ENCODE peak calls at places on chromosomes 5 and 9, in nine cellular contexts. Q is RWPE2, N is foreskin fibroblast, U is stomach, I is psoas muscle, S is PC-3, J is SJSA1, G is neural progenitor cell, V is heart left ventricle. R is an unnamed sample.

GRCh38 chr5:173767580-173768266 is 120.4 kb upstream of the CPEB4 start:
- DNase-seq in S (peak), V (peak), U (peak), G (no peak), J (no peak), I (peak), Q (no peak), N (no peak), R (no peak)

GRCh38 chr5:58358436-58358835 is 101.5 kb downstream of the PLK2 start:
- DNase-seq in I (no peak), G (no peak), Q (no peak), U (no peak), N (no peak), J (no peak), V (no peak), S (no peak), R (no peak)

GRCh38 chr9:12538842-12539584 is 154.2 kb upstream of the TYRP1 start:
- DNase-seq in V (no peak), J (no peak), I (no peak), S (no peak), U (no peak), N (no peak), G (no peak), Q (no peak), R (no peak)

GRCh38 chr5:75053286-75054109 is 1.1 kb upstream of the GCNT4 start:
- DNase-seq in Q (peak), G (peak), I (peak), S (peak), J (peak), V (peak), U (peak), N (peak), R (peak)

GRCh38 chr9:127545196-127546124 is 66.6 kb upstream of the STXBP1 start:
- DNase-seq in G (peak), I (peak), J (peak), S (peak), Q (peak), U (peak), N (no peak), V (no peak), R (no peak)

GRCh38 chr9:89309608-89310485 is 1.1 kb upstream of the CKS2 start:
- DNase-seq in S (no peak), G (peak), I (no peak), V (no peak), N (no peak), U (no peak), Q (no peak), J (no peak), R (no peak)

GRCh38 chr9:118088075-118088474 is 383.9 kb downstream of the TLR4 start:
- DNase-seq in U (no peak), V (no peak), I (no peak), J (no peak), G (no peak), N (no peak), S (no peak), Q (no peak), R (no peak)

GRCh38 chr9:136532799-136533774 is 12.8 kb downstream of the NOTCH1 start:
- DNase-seq in S (no peak), G (no peak), N (no peak), I (no peak), J (no peak), V (no peak), Q (no peak), U (no peak), R (no peak)

GRCh38 chr5:146624179-146624578 is 108.2 kb upstream of the GPR151 start:
- DNase-seq in J (no peak), N (no peak), G (peak), S (peak), Q (no peak), I (no peak), V (no peak), U (no peak), R (no peak)

GRCh38 chr5:171168177-171168576 is 140.9 kb upstream of the TLX3 start:
- DNase-seq in S (no peak), J (no peak), Q (no peak), G (no peak), I (no peak), N (no peak), V (no peak), U (no peak), R (no peak)

GRCh38 chr5:167565555-167565954 is 725.9 kb upstream of the WWC1 start:
- DNase-seq in S (peak), N (no peak), I (no peak), U (no peak), J (no peak), V (no peak), G (peak), Q (no peak), R (no peak)

GRCh38 chr9:4861736-4862451 is 69.2 kb downstream of the RCL1 start:
- DNase-seq in U (no peak), V (no peak), S (peak), N (no peak), Q (no peak), I (no peak), G (no peak), J (no peak), R (no peak)

GRCh38 chr5:131495536-131496399 is 139.3 kb downstream of the RAPGEF6 start:
- DNase-seq in I (no peak), G (no peak), U (no peak), J (no peak), V (no peak), N (no peak), S (no peak), Q (no peak), R (no peak)

GRCh38 chr9:71814805-71815204 is 46.5 kb upstream of the CEMIP2 start:
- DNase-seq in G (no peak), Q (no peak), N (no peak), U (no peak), I (no peak), S (no peak), J (no peak), V (no peak), R (no peak)

GRCh38 chr9:8070779-8071444 is 271.3 kb upstream of the DMAC1 start:
- DNase-seq in I (peak), J (no peak), S (no peak), N (no peak), V (no peak), G (peak), Q (no peak), U (no peak), R (no peak)

GRCh38 chr5:14551211-14551610 is 30.4 kb upstream of the OTULINL start:
- DNase-seq in I (no peak), S (peak), V (no peak), Q (no peak), N (no peak), J (no peak), G (no peak), U (no peak), R (no peak)

GRCh38 chr9:17635115-17635890 is 56.4 kb downstream of the SH3GL2 start:
- DNase-seq in N (no peak), G (no peak), Q (no peak), J (no peak), V (no peak), U (no peak), S (peak), I (no peak), R (no peak)

GRCh38 chr9:135345775-135346433 is 133.7 kb upstream of the PPP1R26 start:
- DNase-seq in G (no peak), I (no peak), S (no peak), Q (peak), U (no peak), J (no peak), V (no peak), N (no peak), R (no peak)

GRCh38 chr9:136902259-136902821 is 16.0 kb downstream of the TRAF2 start:
- DNase-seq in U (peak), V (peak), I (peak), J (peak), S (peak), G (no peak), Q (peak), N (no peak), R (peak)

GRCh38 chr5:43729846-43730478 is 127.0 kb downstream of the NNT start:
- DNase-seq in N (peak), Q (no peak), I (no peak), J (no peak), G (no peak), V (no peak), U (no peak), S (peak), R (no peak)

GRCh38 chr9:132356276-132356924 is 1.6 kb upstream of the SETX start:
- DNase-seq in U (no peak), J (no peak), I (no peak), V (no peak), G (no peak), N (no peak), Q (no peak), S (no peak), R (no peak)

GRCh38 chr5:54159153-54159836 is 151.1 kb downstream of the ARL15 start:
- DNase-seq in G (peak), N (no peak), Q (no peak), I (no peak), V (no peak), J (no peak), U (no peak), S (no peak), R (no peak)

GRCh38 chr9:71854811-71855210 is 56.2 kb downstream of the ABHD17B start:
- DNase-seq in I (no peak), G (no peak), U (no peak), Q (no peak), S (no peak), J (no peak), V (no peak), N (no peak), R (no peak)

GRCh38 chr9:131815971-131816873 is 76.3 kb upstream of the RAPGEF1 start:
- DNase-seq in S (peak), U (no peak), J (no peak), N (no peak), Q (no peak), V (no peak), I (no peak), G (no peak), R (no peak)

GRCh38 chr9:84139296-84140100 is 158.9 kb downstream of the RMI1 start:
- DNase-seq in J (peak), G (no peak), N (no peak), V (peak), I (no peak), Q (no peak), U (peak), S (peak), R (no peak)

GRCh38 chr9:113215142-113215541 is 5.9 kb downstream of the FKBP15 start:
- DNase-seq in S (peak), J (no peak), V (no peak), N (no peak), U (no peak), G (no peak), I (no peak), Q (no peak), R (no peak)

GRCh38 chr9:117704024-117704575 is at the start of gene TLR4:
- DNase-seq in U (peak), I (peak), V (peak), G (peak), Q (peak), N (peak), J (peak), S (peak), R (peak)

GRCh38 chr9:98971168-98971914 is 27.6 kb downstream of the COL15A1 start:
- DNase-seq in U (no peak), S (peak), Q (no peak), I (no peak), J (peak), V (no peak), N (peak), G (no peak), R (no peak)
- H3K4me3 ChIP-seq in U (no peak), S (no peak), Q (no peak), I (no peak), J (no peak), V (no peak), N (no peak), G (no peak), R (no peak)

DNA sequence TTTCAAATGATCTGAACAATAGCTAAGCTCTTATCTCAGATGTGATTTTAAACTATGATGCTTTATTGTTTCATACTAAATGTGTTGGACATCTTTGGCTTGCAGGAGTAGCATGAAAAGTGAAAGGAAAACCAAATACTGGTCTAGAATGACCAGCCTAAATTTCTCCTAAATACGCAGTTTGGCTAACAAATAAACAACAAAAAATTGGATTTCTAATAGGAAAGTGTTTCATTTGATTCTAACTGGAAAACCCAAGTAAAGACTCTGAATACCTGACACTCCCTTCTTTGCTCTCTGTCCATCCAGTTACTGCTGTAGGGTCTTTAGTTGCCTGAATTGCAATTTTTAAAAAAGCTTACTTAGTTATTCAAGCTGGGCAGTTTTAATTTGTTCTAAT is 111.7 kb upstream of the ACOT12 start:
- DNase-seq in V (no peak), G (no peak), Q (no peak), U (no peak), N (no peak), S (no peak), I (no peak), J (no peak), R (no peak)
- H3K4me3 ChIP-seq in V (peak), G (no peak), Q (no peak), U (no peak), N (no peak), S (no peak), I (peak), J (no peak), R (peak)

GRCh38 chr5:109998208-109998607 is 308.5 kb downstream of the MAN2A1 start:
- DNase-seq in G (no peak), Q (no peak), S (no peak), V (no peak), I (no peak), J (no peak), U (no peak), N (no peak), R (no peak)
- H3K4me3 ChIP-seq in G (no peak), Q (no peak), S (no peak), V (no peak), I (no peak), J (no peak), U (no peak), N (no peak), R (no peak)

GRCh38 chr5:57007349-57007748 is 55.4 kb upstream of the MIER3 start:
- DNase-seq in V (no peak), I (no peak), N (no peak), G (no peak), Q (no peak), U (no peak), S (no peak), J (no peak), R (no peak)
- H3K4me3 ChIP-seq in V (no peak), I (no peak), N (no peak), G (no peak), Q (no peak), U (no peak), S (no peak), J (no peak), R (no peak)

DNA sequence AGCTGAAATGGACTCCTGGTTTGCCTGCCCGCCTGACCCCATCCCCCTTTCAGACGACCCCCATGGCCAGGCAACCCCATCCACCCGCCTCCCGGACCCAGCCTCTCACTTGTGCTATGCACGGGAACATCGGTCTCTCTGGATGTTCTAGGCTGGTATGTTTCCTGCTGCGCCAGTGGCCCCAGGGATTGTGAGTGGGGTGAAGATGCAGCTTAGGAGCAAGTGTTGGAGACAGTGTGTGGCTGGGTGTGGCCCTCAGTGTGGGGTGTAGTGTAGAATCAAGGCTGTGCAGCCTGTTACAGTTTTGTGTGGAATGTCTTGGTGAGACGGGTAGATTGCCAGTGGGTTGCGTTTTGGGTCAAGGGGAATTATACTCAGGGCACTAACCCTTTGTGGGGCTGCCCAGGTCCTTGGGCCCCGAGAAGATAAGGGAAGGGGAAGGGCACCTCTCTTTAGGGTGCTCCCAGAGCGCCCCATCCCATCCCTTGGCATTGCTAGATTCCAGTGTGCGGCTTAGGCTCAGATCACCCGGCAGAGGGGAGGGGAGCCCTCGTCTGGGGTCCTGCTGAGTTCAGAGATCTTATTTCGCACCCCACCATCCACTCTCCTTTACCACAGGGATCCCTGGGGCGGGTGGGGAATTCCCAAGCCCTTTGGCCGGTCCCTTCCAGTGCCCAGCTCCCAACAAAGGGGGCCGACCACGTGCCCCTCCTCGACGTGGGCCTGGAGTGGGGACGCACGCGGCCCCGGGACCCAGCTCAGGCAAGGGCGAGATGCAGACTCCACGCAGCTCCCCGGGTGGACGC is 4.6 kb downstream of the IER5L start:
- DNase-seq in U (no peak), I (no peak), J (no peak), N (no peak), Q (no peak), V (no peak), S (no peak), G (peak), R (no peak)
- H3K4me3 ChIP-seq in U (peak), I (peak), J (peak), N (peak), Q (peak), V (peak), S (peak), G (peak), R (no peak)

DNA sequence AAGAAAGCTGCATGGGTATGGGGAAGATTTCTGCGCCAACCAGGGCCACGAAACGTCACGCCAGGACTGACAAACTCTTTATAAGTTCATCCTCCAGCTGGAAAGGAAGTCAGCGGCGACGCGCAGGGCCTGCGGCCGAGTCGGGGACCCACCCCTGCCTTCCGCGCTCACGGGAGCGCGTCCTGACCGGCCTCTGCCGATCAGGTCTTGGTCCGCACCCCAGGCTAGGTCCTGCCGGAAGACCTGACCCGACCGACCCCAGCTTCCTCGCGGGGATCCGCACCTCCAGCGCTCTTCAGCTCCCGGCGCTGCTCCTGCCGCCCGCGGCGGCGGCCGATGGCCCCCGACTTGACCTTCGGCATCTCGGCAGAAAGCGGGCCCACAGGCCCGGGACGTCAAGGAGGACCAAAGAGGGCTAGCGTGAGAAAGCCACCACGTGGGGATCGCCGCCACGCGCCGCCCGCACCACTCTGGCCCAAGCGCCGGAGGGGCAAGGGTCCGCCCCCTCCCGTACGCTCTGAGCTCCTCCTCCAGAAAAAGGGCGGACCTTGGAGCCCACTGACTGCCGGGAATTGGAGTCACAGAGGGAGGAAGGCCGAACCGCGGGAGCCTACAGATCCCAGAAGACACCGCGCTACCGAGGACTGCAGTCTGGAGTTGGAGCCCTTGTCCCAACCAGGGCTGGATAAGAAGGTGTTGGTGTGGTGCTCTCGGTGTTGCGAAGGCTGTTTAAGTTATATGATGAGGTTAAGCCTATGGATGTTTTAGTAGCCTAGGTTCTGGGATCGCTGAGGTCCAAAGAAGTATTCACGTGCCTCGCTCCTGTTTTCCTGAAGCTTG is at the start of gene DIMT1:
- DNase-seq in J (peak), N (peak), V (peak), Q (peak), S (peak), I (peak), U (peak), G (peak), R (peak)
- H3K4me3 ChIP-seq in J (peak), N (peak), V (peak), Q (peak), S (peak), I (peak), U (peak), G (peak), R (peak)

GRCh38 chr5:78781611-78782356 is 133.2 kb upstream of the LHFPL2 start:
- DNase-seq in N (no peak), I (no peak), S (no peak), J (peak), V (no peak), Q (no peak), U (no peak), G (no peak), R (no peak)
- H3K4me3 ChIP-seq in N (no peak), I (no peak), S (no peak), J (no peak), V (no peak), Q (no peak), U (no peak), G (no peak), R (no peak)

GRCh38 chr9:106602354-106602753 is 260.6 kb upstream of the ZNF462 start:
- DNase-seq in G (no peak), N (no peak), S (peak), U (no peak), J (no peak), I (no peak), Q (no peak), V (no peak), R (no peak)
- H3K4me3 ChIP-seq in G (no peak), N (no peak), S (no peak), U (no peak), J (no peak), I (no peak), Q (no peak), V (no peak), R (no peak)